ENCODE peak calls at places on chromosomes 3 and 15, in eight cellular contexts. D, E, U, T, R, M, V and O are unnamed samples.

GRCh38 chr3:147152476-147152875 is 253.9 kb downstream of the ZIC4 start:
- DNase-seq in T (no peak), V (no peak), D (no peak), M (no peak), E (no peak), R (no peak), U (no peak), O (no peak)

GRCh38 chr3:161552984-161553383 is 56.4 kb downstream of the OTOL1 start:
- DNase-seq in V (no peak), R (no peak), U (no peak), E (no peak), D (no peak), M (no peak), T (no peak), O (no peak)

GRCh38 chr3:56111651-56112250 is 356.5 kb downstream of the ERC2 start:
- DNase-seq in V (no peak), T (no peak), D (no peak), R (no peak), E (no peak), U (no peak), M (no peak), O (no peak)

GRCh38 chr3:69385723-69386483 is at the start of gene FRMD4B:
- DNase-seq in R (peak; percentile 66), M (no peak), E (peak; percentile 17), D (no peak), U (no peak), V (peak; percentile 71), T (peak; percentile 79), O (peak; percentile 26)

GRCh38 chr3:100630664-100631063 is 21.3 kb downstream of the ADGRG7 start:
- DNase-seq in D (no peak), E (no peak), T (no peak), R (no peak), M (no peak), V (no peak), U (no peak), O (no peak)

GRCh38 chr3:30324587-30324986 is 281.8 kb upstream of the TGFBR2 start:
- DNase-seq in R (no peak), D (no peak), M (no peak), T (no peak), V (no peak), U (no peak), E (peak; percentile 17), O (no peak)

GRCh38 chr15:71455107-71455506 is 339.8 kb downstream of the THSD4 start:
- DNase-seq in D (no peak), U (no peak), V (no peak), M (no peak), R (peak; percentile 58), T (no peak), E (no peak), O (no peak)

GRCh38 chr15:65379986-65380385 is 2.2 kb upstream of the IGDCC3 start:
- DNase-seq in E (no peak), V (no peak), U (no peak), D (no peak), M (no peak), T (no peak), R (no peak), O (no peak)

GRCh38 chr3:189797103-189797850 is 166.1 kb downstream of the TP63 start:
- DNase-seq in R (no peak), V (no peak), D (no peak), M (no peak), E (no peak), T (no peak), U (no peak), O (no peak)

GRCh38 chr3:170539886-170540285 is 46.0 kb downstream of the SLC7A14 start:
- DNase-seq in U (no peak), M (no peak), V (no peak), R (no peak), E (peak; percentile 42), T (no peak), D (no peak), O (no peak)

GRCh38 chr15:99432271-99433025 is 133.3 kb upstream of the MEF2A start:
- DNase-seq in E (no peak), V (no peak), R (no peak), T (no peak), M (no peak), D (no peak), U (no peak), O (no peak)

GRCh38 chr3:48661501-48662139 is 1.1 kb downstream of the CELSR3 start:
- DNase-seq in M (peak; percentile 71), E (peak; percentile 57), T (peak; percentile 61), V (peak; percentile 75), D (peak; percentile 27), U (peak; percentile 63), R (peak; percentile 23), O (peak; percentile 81)

GRCh38 chr3:19146685-19147650 is 1.3 kb upstream of the KCNH8 start:
- DNase-seq in E (peak; percentile 29), U (peak; percentile 36), D (peak; percentile 24), T (peak; percentile 63), M (peak; percentile 25), R (peak; percentile 37), V (peak; percentile 83), O (peak; percentile 46)

GRCh38 chr15:85852969-85853368 is 58.2 kb upstream of the KLHL25 start:
- DNase-seq in V (no peak), D (no peak), E (no peak), R (no peak), T (no peak), M (no peak), U (no peak), O (no peak)

GRCh38 chr15:66897971-66898370 is 167.4 kb upstream of the SMAD3 start:
- DNase-seq in M (no peak), V (no peak), U (no peak), T (no peak), R (no peak), E (no peak), D (no peak), O (no peak)

GRCh38 chr3:112437146-112438022 is 61.9 kb downstream of the BTLA start:
- DNase-seq in T (no peak), U (no peak), E (peak; percentile 72), V (no peak), M (no peak), R (peak; percentile 63), D (peak; percentile 64), O (no peak)

GRCh38 chr3:179528786-179529185 is 33.9 kb upstream of the ACTL6A start:
- DNase-seq in D (peak; percentile 52), M (no peak), T (no peak), U (no peak), V (no peak), R (no peak), E (peak; percentile 32), O (no peak)

GRCh38 chr3:55343486-55344357 is 143.4 kb downstream of the WNT5A start:
- DNase-seq in R (no peak), M (no peak), T (no peak), U (no peak), V (no peak), D (peak; percentile 63), E (peak; percentile 65), O (no peak)

GRCh38 chr15:77773003-77773402 is 140.3 kb upstream of the LINGO1 start:
- DNase-seq in V (no peak), R (no peak), U (no peak), D (no peak), M (no peak), E (no peak), T (no peak), O (no peak)

GRCh38 chr3:30873667-30874066 is 20.8 kb downstream of the GADL1 start:
- DNase-seq in D (peak; percentile 24), E (no peak), M (no peak), V (no peak), R (no peak), T (no peak), U (no peak), O (no peak)

GRCh38 chr3:129312671-129313414 is 34.2 kb downstream of the HMCES start:
- DNase-seq in E (no peak), D (no peak), U (no peak), V (no peak), T (no peak), M (no peak), R (peak; percentile 15), O (no peak)

GRCh38 chr3:29950232-29950631 is 656.2 kb upstream of the TGFBR2 start:
- DNase-seq in E (no peak), R (no peak), M (no peak), T (no peak), V (no peak), D (no peak), U (no peak), O (no peak)

GRCh38 chr3:13200951-13201350 is 127.7 kb upstream of the IQSEC1 start:
- DNase-seq in E (no peak), M (no peak), D (no peak), R (no peak), T (no peak), V (peak; percentile 34), U (no peak), O (no peak)

GRCh38 chr3:43106293-43106628 is 382 bp upstream of the POMGNT2 start:
- DNase-seq in D (no peak), M (no peak), V (no peak), U (no peak), R (no peak), T (no peak), E (no peak), O (no peak)

GRCh38 chr3:43453981-43454380 is 167.6 kb downstream of the SNRK start:
- DNase-seq in M (no peak), R (no peak), E (no peak), U (no peak), T (no peak), D (no peak), V (no peak), O (no peak)

GRCh38 chr3:142240708-142241107 is 15.3 kb upstream of the GK5 start:
- DNase-seq in E (no peak), R (no peak), T (no peak), V (no peak), D (no peak), M (no peak), U (no peak), O (no peak)

GRCh38 chr3:71282976-71283375 is 300.6 kb downstream of the FOXP1 start:
- DNase-seq in T (no peak), E (no peak), M (no peak), V (no peak), U (no peak), D (no peak), R (no peak), O (no peak)

GRCh38 chr15:35738370-35738769 is 192.4 kb upstream of the DPH6 start:
- DNase-seq in T (no peak), E (peak; percentile 90), U (no peak), M (no peak), D (peak; percentile 83), R (peak; percentile 72), V (no peak), O (no peak)

GRCh38 chr3:125192190-125193035 is 20.1 kb downstream of the SLC12A8 start:
- DNase-seq in V (peak; percentile 41), M (no peak), R (no peak), U (no peak), D (no peak), E (no peak), T (no peak), O (no peak)

GRCh38 chr3:11582123-11582968 is 61.4 kb downstream of the VGLL4 start:
- DNase-seq in M (no peak), D (peak; percentile 95), E (peak; percentile 80), U (no peak), V (no peak), R (peak; percentile 85), T (peak; percentile 77), O (no peak)

GRCh38 chr3:53100818-53101466 is 29.3 kb downstream of the RFT1 start:
- DNase-seq in T (no peak), R (no peak), E (no peak), M (no peak), U (no peak), V (no peak), D (no peak), O (no peak)

GRCh38 chr3:53577486-53577885 is 83.1 kb downstream of the CACNA1D start:
- DNase-seq in U (no peak), V (no peak), R (peak; percentile 9), M (no peak), E (no peak), D (peak; percentile 24), T (no peak), O (no peak)

GRCh38 chr3:190291994-190292584 is 30.2 kb downstream of the CLDN1 start:
- DNase-seq in R (no peak), D (no peak), U (no peak), V (no peak), E (no peak), T (no peak), M (no peak), O (no peak)

GRCh38 chr3:50324351-50325144 is 2.0 kb upstream of the HYAL2 start:
- DNase-seq in R (peak; percentile 64), V (peak; percentile 90), E (peak; percentile 67), M (peak; percentile 47), U (peak; percentile 39), T (peak; percentile 83), D (peak; percentile 52), O (peak; percentile 59)